ENCODE peak calls at places on chromosomes 3 and 15, in nine cellular contexts. Q, W, K, F, E, R, N, U and I are unnamed samples.
A peak's percentile ranks its signal among the peaks of the same experiment; 100 is the strongest.

GRCh38 chr3:61701019-61701418 is 139.6 kb downstream of the PTPRG start:
- DNase-seq in K (no peak), R (no peak), Q (no peak), F (no peak), N (no peak), E (no peak), W (no peak), U (no peak), I (no peak)

GRCh38 chr3:138862924-138863775 is 28.4 kb upstream of the PIK3CB start:
- DNase-seq in R (no peak), K (peak; percentile 85), Q (peak; percentile 89), F (no peak), W (no peak), U (peak; percentile 81), E (peak; percentile 88), N (no peak), I (peak; percentile 62)

GRCh38 chr15:101394056-101394630 is 95.4 kb downstream of the PCSK6 start:
- DNase-seq in Q (no peak), R (no peak), F (no peak), N (no peak), W (no peak), E (no peak), U (no peak), K (no peak), I (no peak)

GRCh38 chr3:43286115-43286885 is at the start of gene SNRK:
- DNase-seq in K (peak; percentile 94), E (peak; percentile 89), R (peak; percentile 85), W (peak; percentile 86), U (peak; percentile 44), N (peak; percentile 99), Q (peak; percentile 86), F (peak; percentile 94), I (peak; percentile 85)

GRCh38 chr3:51585871-51586270 is 47.4 kb downstream of the RAD54L2 start:
- DNase-seq in N (no peak), R (no peak), Q (no peak), W (no peak), U (no peak), K (no peak), E (no peak), F (no peak), I (no peak)

GRCh38 chr15:52278636-52279367 is 16.8 kb downstream of the MYO5C start:
- DNase-seq in F (no peak), K (no peak), R (no peak), N (no peak), U (no peak), E (no peak), W (no peak), Q (no peak), I (no peak)

GRCh38 chr3:110579841-110580550 is 491.6 kb upstream of the NECTIN3 start:
- DNase-seq in U (peak; percentile 55), Q (peak; percentile 70), N (no peak), W (no peak), R (no peak), E (peak; percentile 37), F (no peak), K (no peak), I (no peak)

GRCh38 chr3:46565607-46566039 is 479 bp downstream of the LRRC2 start:
- DNase-seq in E (no peak), K (peak; percentile 31), R (no peak), Q (peak; percentile 56), F (peak; percentile 77), N (peak; percentile 30), U (no peak), W (no peak), I (peak; percentile 80)

GRCh38 chr3:161212892-161213291 is 8.2 kb upstream of the NMD3 start:
- DNase-seq in Q (peak; percentile 45), U (no peak), F (no peak), N (no peak), R (no peak), E (peak; percentile 22), W (no peak), K (no peak), I (no peak)

GRCh38 chr15:92541197-92542190 is 114.1 kb downstream of the FAM174B start:
- DNase-seq in N (no peak), K (no peak), U (no peak), F (no peak), Q (peak; percentile 72), E (no peak), W (no peak), R (no peak), I (no peak)

GRCh38 chr15:63218114-63218808 is 28.9 kb downstream of the RAB8B start:
- DNase-seq in U (no peak), N (no peak), Q (peak; percentile 86), E (peak; percentile 24), K (peak; percentile 38), F (no peak), R (no peak), W (no peak), I (no peak)

GRCh38 chr15:96882361-96882760 is 551.9 kb downstream of the NR2F2 start:
- DNase-seq in F (no peak), R (no peak), W (no peak), N (no peak), K (no peak), U (no peak), Q (no peak), E (no peak), I (no peak)

GRCh38 chr3:52809821-52810377 is 15.3 kb downstream of the ITIH3 start:
- DNase-seq in F (no peak), E (no peak), K (no peak), R (no peak), U (no peak), Q (no peak), N (no peak), W (no peak), I (no peak)

DNA sequence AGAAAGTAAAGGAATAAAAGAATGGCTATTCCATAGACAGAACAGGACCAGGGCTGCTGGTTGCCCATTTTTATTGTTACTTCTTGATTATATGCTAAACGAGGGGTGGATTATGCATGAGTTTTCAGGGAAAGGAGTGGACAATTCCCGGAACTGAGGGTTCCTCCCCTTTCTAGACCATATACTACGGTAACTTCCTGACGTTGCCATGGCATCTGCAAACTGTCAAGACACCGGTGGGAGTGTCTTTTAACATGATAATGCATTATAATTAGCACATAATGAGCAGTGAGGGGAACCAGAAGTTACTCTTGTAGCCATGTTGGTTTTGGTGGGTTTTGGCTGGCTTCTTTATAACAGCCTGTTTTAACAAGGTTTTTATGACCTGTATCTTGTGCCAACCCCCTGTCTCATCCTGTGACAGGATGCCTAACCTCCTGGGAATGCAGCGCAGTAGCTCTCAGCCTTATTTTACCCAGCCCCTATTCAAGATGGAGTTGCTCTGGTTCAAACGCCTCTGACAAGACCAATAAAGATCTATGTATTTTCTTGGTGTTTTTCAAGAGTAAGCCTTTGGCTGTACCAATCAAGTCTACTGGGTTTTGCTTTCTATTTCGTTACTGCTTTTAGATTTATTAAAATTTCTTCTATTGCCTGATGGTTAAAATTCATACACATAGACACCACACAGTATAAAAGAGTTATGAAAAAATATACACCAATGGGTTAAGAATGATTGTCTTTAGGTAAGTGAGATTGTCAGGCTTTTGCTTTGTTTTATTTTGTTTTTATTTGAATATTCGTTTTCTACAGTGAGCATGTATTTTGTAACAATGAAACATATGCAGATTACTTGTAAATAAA is 37.4 kb upstream of the CTDSPL start:
- DNase-seq in K (no peak), N (no peak), W (no peak), E (no peak), U (no peak), Q (no peak), F (no peak), R (no peak), I (peak; percentile 44)
- TF ChIP-seq EZH2phosphoT487 in K (no peak), N (no peak), W (no peak), E (no peak), U (no peak), Q (no peak), F (no peak), R (no peak), I (no peak)

GRCh38 chr3:112228786-112229185 is 65.2 kb downstream of the SLC9C1 start:
- DNase-seq in K (no peak), W (no peak), F (no peak), E (no peak), Q (no peak), U (no peak), R (no peak), N (no peak), I (no peak)
- TF ChIP-seq EZH2phosphoT487 in K (no peak), W (no peak), F (no peak), E (no peak), Q (no peak), U (no peak), R (no peak), N (no peak), I (no peak)

GRCh38 chr3:171163724-171164465 is 137.4 kb upstream of the SLC2A2 start:
- DNase-seq in R (no peak), E (peak; percentile 88), K (no peak), U (no peak), N (no peak), Q (peak; percentile 54), F (no peak), W (no peak), I (no peak)
- TF ChIP-seq EZH2phosphoT487 in R (no peak), E (no peak), K (no peak), U (no peak), N (no peak), Q (no peak), F (no peak), W (no peak), I (no peak)

GRCh38 chr15:57596301-57596855 is 4.7 kb downstream of the MYZAP start:
- DNase-seq in F (no peak), R (no peak), K (no peak), Q (no peak), W (no peak), N (no peak), U (no peak), E (no peak), I (no peak)

GRCh38 chr15:57597431-57597830 is 5.7 kb downstream of the MYZAP start:
- DNase-seq in R (no peak), E (no peak), N (no peak), F (no peak), Q (no peak), U (no peak), W (no peak), K (no peak), I (no peak)

GRCh38 chr15:57596978-57597377 is 5.3 kb downstream of the MYZAP start:
- DNase-seq in N (no peak), U (no peak), W (no peak), E (peak; percentile 90), K (no peak), F (no peak), R (no peak), Q (no peak), I (no peak)

GRCh38 chr15:57594479-57594878 is 2.8 kb downstream of the MYZAP start:
- DNase-seq in K (no peak), U (no peak), R (no peak), E (peak; percentile 40), W (no peak), N (no peak), F (no peak), Q (no peak), I (no peak)

DNA sequence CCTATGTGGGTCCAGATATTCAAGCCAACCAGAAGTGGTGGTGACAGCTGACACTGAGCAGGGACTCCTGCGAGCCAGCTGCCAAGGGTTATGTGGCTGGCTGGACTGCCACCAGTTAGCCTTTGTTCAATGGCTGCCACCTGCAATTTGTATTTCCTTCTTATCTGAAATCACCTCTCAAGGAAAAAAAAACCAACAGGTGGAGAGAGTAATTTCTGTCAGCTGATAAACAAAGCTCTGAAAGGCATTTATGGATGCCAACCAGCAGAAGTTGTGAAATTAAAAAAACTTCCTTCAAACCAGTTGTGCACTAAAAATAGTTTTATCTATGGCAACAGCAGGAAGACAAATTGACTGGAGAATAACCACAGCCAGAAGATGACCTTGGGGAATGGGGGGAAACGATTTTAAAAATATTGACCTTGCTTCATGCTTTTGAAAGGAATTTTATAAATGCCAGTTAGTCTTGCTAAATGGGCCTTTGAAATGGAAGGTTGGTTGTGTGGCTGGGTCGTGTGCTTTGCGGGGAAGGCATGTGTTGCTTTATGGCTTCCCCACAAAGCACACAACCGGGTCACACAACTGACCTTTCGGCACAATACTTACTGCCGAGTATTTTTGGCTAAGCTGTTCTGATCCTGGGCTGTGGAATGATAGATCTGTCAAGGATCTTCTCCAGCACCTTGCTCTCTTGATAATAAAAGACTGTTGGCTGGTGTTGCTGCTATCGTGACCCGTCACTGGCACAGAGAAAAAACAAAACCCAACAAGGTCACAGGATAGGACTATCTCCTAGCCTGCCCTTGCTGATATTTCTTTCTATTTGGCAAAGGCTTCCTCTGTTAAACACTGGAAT is 3.5 kb downstream of the MYZAP start:
- DNase-seq in N (peak; percentile 45), R (no peak), K (peak; percentile 38), E (no peak), Q (no peak), W (no peak), U (no peak), F (no peak), I (no peak)
- TF ChIP-seq EZH2phosphoT487 in N (no peak), R (no peak), K (no peak), E (no peak), Q (no peak), W (no peak), U (no peak), F (no peak), I (no peak)